ENCODE peak calls at places on chromosomes 5 and 9, in five cellular contexts. J, W, B, V and A are unnamed samples.

GRCh38 chr5:175854231-175855040 is 16.9 kb upstream of the CPLX2 start:
- DNase-seq in J (no peak), W (no peak), B (no peak), V (no peak), A (no peak)

GRCh38 chr9:132994410-132995120 is 16.1 kb downstream of the GFI1B start:
- DNase-seq in J (no peak), W (peak), B (no peak), V (no peak), A (peak)

GRCh38 chr9:69471433-69471832 is 146.4 kb downstream of the ENTREP1 start:
- DNase-seq in J (no peak), W (no peak), B (no peak), V (no peak), A (no peak)

GRCh38 chr5:32710859-32711692 is at the start of gene NPR3:
- DNase-seq in J (peak), W (peak), B (no peak), V (no peak), A (peak)

GRCh38 chr9:91360551-91361293 is 996 bp downstream of the AUH start:
- DNase-seq in J (no peak), W (peak), B (no peak), V (no peak), A (peak)

GRCh38 chr5:139658928-139659667 is 10.9 kb downstream of the CXXC5 start:
- DNase-seq in J (no peak), W (peak), B (peak), V (no peak), A (peak)

GRCh38 chr5:173916233-173916632 is 28.1 kb downstream of the CPEB4 start:
- DNase-seq in J (no peak), W (no peak), B (no peak), V (no peak), A (no peak)

GRCh38 chr9:127193483-127193882 is 71.0 kb upstream of the ANGPTL2 start:
- DNase-seq in J (no peak), W (no peak), B (no peak), V (no peak), A (no peak)

GRCh38 chr5:73373814-73374510 is 74.6 kb downstream of the FOXD1 start:
- DNase-seq in J (no peak), W (peak), B (peak), V (no peak), A (peak)

GRCh38 chr5:145976431-145977155 is 40.2 kb downstream of the SH3RF2 start:
- DNase-seq in J (no peak), W (peak), B (no peak), V (no peak), A (peak)

GRCh38 chr9:3502560-3503398 is 23.0 kb downstream of the RFX3 start:
- DNase-seq in J (no peak), W (peak), B (no peak), V (no peak), A (peak)

GRCh38 chr9:105044458-105044857 is 116.5 kb upstream of the ABCA1 start:
- DNase-seq in J (no peak), W (no peak), B (no peak), V (no peak), A (no peak)

GRCh38 chr5:119808024-119808423 is 178.7 kb downstream of the FAM170A start:
- DNase-seq in J (no peak), W (no peak), B (no peak), V (no peak), A (no peak)

GRCh38 chr9:73565833-73566465 is 414.3 kb downstream of the ANXA1 start:
- DNase-seq in J (no peak), W (peak), B (no peak), V (no peak), A (no peak)

GRCh38 chr9:34185778-34186551 is 7.1 kb downstream of the UBAP1 start:
- DNase-seq in J (peak), W (peak), B (peak), V (peak), A (peak)